ENCODE peak calls at places on chromosomes 4 and X, in five cellular contexts. C is stimulated activated CD4-positive, alpha-beta T cell treated with anti-CD3 and anti-CD28 coated beads, Interleukin-2, amount 100 ng/mL, for 24 hours; U is Caki2; A is iris pigment epithelial cell; F is uterus. R is an unnamed sample.
A peak's percentile ranks its signal among the peaks of the same experiment; 100 is the strongest.

GRCh38 chrX:24145340-24146186 is 4.0 kb upstream of the ZFX start:
- DNase-seq in C (no peak), A (peak; percentile 74), U (peak; percentile 83), F (no peak), R (no peak)

GRCh38 chr4:79763486-79764075 is 309.4 kb downstream of the ANTXR2 start:
- DNase-seq in F (no peak), U (no peak), C (no peak), A (no peak), R (no peak)

GRCh38 chr4:113179996-113180395 is 130.5 kb downstream of the ANK2 start:
- DNase-seq in A (no peak), U (no peak), C (no peak), F (no peak), R (no peak)

GRCh38 chrX:100895365-100896075 is 21.4 kb upstream of the NOX1 start:
- DNase-seq in C (peak; percentile 16), U (peak; percentile 6), A (peak; percentile 48), F (no peak), R (no peak)

GRCh38 chr4:105895609-105896460 is 564 bp downstream of the NPNT start:
- DNase-seq in A (peak; percentile 6), F (peak; percentile 19), C (no peak), U (peak; percentile 10), R (peak; percentile 17)

GRCh38 chrX:115533485-115533884 is 27.5 kb upstream of the PLS3 start:
- DNase-seq in F (no peak), A (peak; percentile 72), C (no peak), U (no peak), R (no peak)

GRCh38 chrX:46125139-46125538 is 420.1 kb downstream of the ZNF674 start:
- DNase-seq in U (no peak), A (peak; percentile 32), C (no peak), F (no peak), R (no peak)

GRCh38 chrX:42102586-42103282 is 179.4 kb upstream of the CASK start:
- DNase-seq in C (no peak), U (no peak), F (no peak), A (no peak), R (no peak)

GRCh38 chr4:126961661-126962060 is 671.1 kb upstream of the INTU start:
- DNase-seq in U (no peak), F (no peak), C (no peak), A (no peak), R (no peak)

GRCh38 chr4:52550186-52550585 is 108.9 kb downstream of the USP46 start:
- DNase-seq in C (no peak), F (no peak), A (peak; percentile 53), U (no peak), R (no peak)

GRCh38 chrX:68532828-68533227 is 34.0 kb downstream of the YIPF6 start:
- DNase-seq in U (no peak), F (no peak), A (peak; percentile 53), C (no peak), R (no peak)

GRCh38 chrX:33831211-33831610 is 300.9 kb downstream of the FAM47A start:
- DNase-seq in A (no peak), F (no peak), C (no peak), U (no peak), R (no peak)